ENCODE peak calls at places on chromosomes 13 and 19, in five cellular contexts. D is mesothelial cell of epicardium, W is nephron progenitor cell, L is WTC11, C is ovary. I is an unnamed sample.

GRCh38 chr13:77853701-77854100 is 64.9 kb downstream of the EDNRB start:
- DNase-seq in W (no peak), C (no peak), D (no peak), L (peak), I (no peak)

GRCh38 chr19:5894704-5895349 is 8.8 kb downstream of the NDUFA11 start:
- DNase-seq in C (no peak), D (no peak), L (no peak), W (no peak), I (no peak)

GRCh38 chr19:19460258-19460731 is 54.8 kb downstream of the GATAD2A start:
- DNase-seq in L (no peak), C (no peak), D (no peak), W (no peak), I (no peak)

GRCh38 chr13:63696055-63696454 is 2280.4 kb upstream of the PCDH20 start:
- DNase-seq in D (no peak), L (no peak), C (no peak), W (no peak), I (no peak)

GRCh38 chr13:50267917-50268316 is 252.7 kb downstream of the KCNRG start:
- DNase-seq in W (no peak), L (no peak), D (no peak), C (no peak), I (no peak)

GRCh38 chr19:8458380-8458779 is 13.6 kb downstream of the HNRNPM start:
- DNase-seq in W (no peak), L (no peak), C (no peak), D (no peak), I (no peak)

GRCh38 chr13:100491164-100491847 is 97.3 kb downstream of the GGACT start:
- DNase-seq in W (no peak), D (no peak), L (no peak), C (peak), I (no peak)

GRCh38 chr19:52823676-52824075 is 2.2 kb upstream of the ZNF28 start:
- DNase-seq in C (no peak), W (no peak), D (no peak), L (no peak), I (no peak)

GRCh38 chr19:49664171-49665070 is 1.2 kb downstream of the IRF3 start:
- DNase-seq in W (peak), D (peak), L (peak), C (peak), I (no peak)

GRCh38 chr13:32938907-32939306 is 77.3 kb upstream of the KL start:
- DNase-seq in C (no peak), D (no peak), W (no peak), L (no peak), I (no peak)

GRCh38 chr13:51933466-51934058 is 71.8 kb downstream of the CCDC70 start:
- DNase-seq in D (no peak), C (no peak), L (no peak), W (no peak), I (no peak)

GRCh38 chr19:29596885-29597525 is 9.1 kb upstream of the POP4 start:
- DNase-seq in W (peak), D (no peak), L (no peak), C (no peak), I (no peak)

GRCh38 chr19:39356647-39357046 is 14.4 kb downstream of the SAMD4B start:
- DNase-seq in C (no peak), D (no peak), L (no peak), W (no peak), I (no peak)

GRCh38 chr13:102598061-102598460 is 1.3 kb downstream of the TPP2 start:
- DNase-seq in D (no peak), C (no peak), L (no peak), W (no peak), I (no peak)

GRCh38 chr19:11286312-11286974 is 9.5 kb upstream of the TSPAN16 start:
- DNase-seq in L (no peak), D (no peak), C (no peak), W (no peak), I (peak)

GRCh38 chr13:74406439-74406838 is 272.2 kb upstream of the KLF12 start:
- DNase-seq in C (no peak), D (no peak), L (no peak), W (no peak), I (no peak)

GRCh38 chr13:97749174-97749573 is 204.3 kb upstream of the IPO5 start:
- DNase-seq in D (no peak), W (no peak), L (no peak), C (no peak), I (no peak)

GRCh38 chr19:2494447-2495129 is 18.7 kb downstream of the GADD45B start:
- DNase-seq in C (peak), L (no peak), W (peak), D (peak), I (no peak)

GRCh38 chr19:2247433-2248101 is 1.6 kb upstream of the AMH start:
- DNase-seq in L (no peak), C (no peak), W (no peak), D (no peak), I (no peak)

GRCh38 chr13:19984430-19985218 is 26.1 kb downstream of the ZMYM2 start:
- DNase-seq in C (no peak), L (no peak), D (no peak), W (no peak), I (peak)

GRCh38 chr19:35318679-35319448 is 10.1 kb upstream of the CD22 start:
- DNase-seq in C (peak), L (no peak), D (no peak), W (no peak), I (peak)

GRCh38 chr19:1513492-1514294 is 874 bp upstream of the ADAMTSL5 start:
- DNase-seq in C (no peak), L (peak), D (peak), W (peak), I (peak)

GRCh38 chr19:10946964-10947657 is 13.7 kb upstream of the SMARCA4 start:
- DNase-seq in C (no peak), D (no peak), W (no peak), L (no peak), I (no peak)

GRCh38 chr13:37143901-37144300 is 38.4 kb upstream of the CSNK1A1L start:
- DNase-seq in C (no peak), D (no peak), L (no peak), W (no peak), I (no peak)

GRCh38 chr13:110054041-110054440 is 252.9 kb downstream of the COL4A1 start:
- DNase-seq in W (no peak), C (no peak), L (no peak), D (no peak), I (no peak)

GRCh38 chr13:110056640-110057039 is 250.3 kb downstream of the COL4A1 start:
- DNase-seq in C (no peak), D (no peak), W (no peak), L (no peak), I (no peak)

GRCh38 chr13:110057052-110057451 is 249.9 kb downstream of the COL4A1 start:
- DNase-seq in W (no peak), C (no peak), L (no peak), D (no peak), I (no peak)

GRCh38 chr13:110055089-110055488 is 251.9 kb downstream of the COL4A1 start:
- DNase-seq in C (no peak), D (no peak), L (no peak), W (no peak), I (no peak)
- TF ChIP-seq CTCF in C (no peak), D (no peak), L (no peak), W (no peak), I (no peak)

GRCh38 chr19:57786286-57786685 is 16.8 kb downstream of the ZNF586 start:
- DNase-seq in D (no peak), L (no peak), W (no peak), C (no peak), I (no peak)
- TF ChIP-seq CTCF in D (no peak), L (no peak), W (no peak), C (no peak), I (no peak)

GRCh38 chr19:51772977-51773376 is 12.0 kb downstream of the FPR2 start:
- DNase-seq in L (no peak), D (no peak), W (no peak), C (no peak), I (no peak)

GRCh38 chr19:51783373-51783772 is 11.6 kb upstream of the FPR3 start:
- DNase-seq in D (no peak), W (no peak), L (peak), C (no peak), I (no peak)

GRCh38 chr19:51779703-51780102 is 15.3 kb upstream of the FPR3 start:
- DNase-seq in L (no peak), D (no peak), W (no peak), C (no peak), I (no peak)

GRCh38 chr19:51777570-51778460 is 16.8 kb downstream of the FPR2 start:
- DNase-seq in L (peak), C (peak), D (peak), W (peak), I (peak)
- TF ChIP-seq CTCF in L (peak), C (peak), D (peak), W (peak), I (peak)

GRCh38 chr19:40397568-40397906 is 7.6 kb upstream of the HIPK4 start:
- DNase-seq in W (no peak), D (no peak), C (no peak), L (no peak), I (no peak)
- TF ChIP-seq CTCF in W (no peak), D (no peak), C (no peak), L (no peak), I (no peak)

GRCh38 chr19:38144667-38145066 is 79.4 kb downstream of the DPF1 start:
- DNase-seq in W (no peak), L (no peak), C (no peak), D (no peak), I (no peak)

GRCh38 chr19:38141108-38141507 is 82.9 kb downstream of the DPF1 start:
- DNase-seq in L (no peak), C (no peak), D (no peak), W (no peak), I (no peak)

GRCh38 chr19:38145627-38146026 is 78.4 kb downstream of the DPF1 start:
- DNase-seq in C (no peak), L (no peak), W (no peak), D (no peak), I (no peak)

GRCh38 chr19:38142176-38143035 is 81.6 kb downstream of the DPF1 start:
- DNase-seq in L (peak), W (peak), D (peak), C (peak), I (no peak)

DNA sequence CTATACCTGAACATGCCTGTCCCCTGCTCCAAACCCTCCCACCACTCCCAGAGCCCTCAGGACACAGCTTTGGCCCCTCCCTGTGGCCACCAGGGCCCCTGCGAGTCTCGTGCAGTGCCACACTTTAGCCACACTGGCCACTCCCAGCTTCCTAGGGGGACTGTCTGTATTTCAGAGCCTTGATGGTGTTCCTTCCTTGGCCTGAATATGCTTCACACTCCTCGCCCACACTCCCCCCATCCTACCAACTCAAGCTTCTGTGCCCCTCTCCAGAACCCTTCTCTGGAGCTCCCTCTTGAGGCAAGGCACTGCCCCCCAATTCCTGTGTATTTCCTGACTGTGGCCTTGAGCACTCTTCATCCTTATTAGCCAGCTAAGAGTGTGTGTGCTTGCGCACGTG is 80.2 kb downstream of the DPF1 start:
- DNase-seq in L (no peak), C (no peak), D (no peak), W (no peak), I (no peak)
- TF ChIP-seq CTCF in L (no peak), C (no peak), D (no peak), W (no peak), I (peak)